ENCODE peak calls at places on chromosomes 13 and 19, in nine cellular contexts. F is Calu3; W is kidney glomerular epithelial cell; P is endodermal cell; N is HEK293T; B is stimulated activated CD8-positive, alpha-beta memory T cell treated with anti-CD3 and anti-CD28 coated beads, Interleukin-4, amount 100 ng/mL, for 1 hour; L is COLO829; X is RPMI7951; I is GM23248. H is an unnamed sample.
A peak's percentile ranks its signal among the peaks of the same experiment; 100 is the strongest.

GRCh38 chr19:23764781-23765180 is 6.1 kb upstream of the ZNF681 start:
- DNase-seq in L (no peak), N (no peak), W (no peak), I (no peak), X (no peak), P (no peak), B (no peak), F (no peak), H (no peak)

GRCh38 chr19:37127999-37128820 is 44.3 kb downstream of the ZNF585A start:
- DNase-seq in I (no peak), F (no peak), L (no peak), X (peak; percentile 11), W (no peak), B (no peak), P (no peak), N (no peak), H (no peak)

GRCh38 chr13:59391696-59392095 is 772.0 kb downstream of the DIAPH3 start:
- DNase-seq in N (peak; percentile 58), F (peak; percentile 39), X (peak; percentile 27), W (peak; percentile 82), L (peak; percentile 48), B (no peak), I (peak; percentile 79), P (peak; percentile 83), H (peak; percentile 22)

GRCh38 chr13:27960362-27961226 is 8.5 kb downstream of the CDX2 start:
- DNase-seq in N (no peak), B (no peak), P (peak; percentile 95), X (peak; percentile 18), L (peak; percentile 28), I (peak; percentile 55), W (peak; percentile 12), F (peak; percentile 80), H (peak; percentile 10)

GRCh38 chr19:13849991-13850909 is 26.7 kb upstream of the NANOS3 start:
- DNase-seq in N (peak; percentile 78), L (no peak), I (peak; percentile 89), W (peak; percentile 51), F (peak; percentile 85), P (peak; percentile 91), X (peak; percentile 76), B (no peak), H (peak; percentile 67)

GRCh38 chr19:4134351-4134750 is 10.4 kb upstream of the MAP2K2 start:
- DNase-seq in W (no peak), L (no peak), X (no peak), P (no peak), B (no peak), I (peak; percentile 39), F (no peak), N (no peak), H (no peak)

GRCh38 chr13:113005997-113006396 is 37.0 kb downstream of the MCF2L start:
- DNase-seq in X (no peak), I (no peak), B (no peak), W (no peak), N (no peak), P (no peak), L (no peak), F (no peak), H (no peak)

GRCh38 chr13:44108345-44108858 is 228.7 kb downstream of the LACC1 start:
- DNase-seq in P (no peak), X (no peak), L (no peak), I (no peak), W (no peak), N (no peak), B (no peak), F (peak; percentile 46), H (no peak)

GRCh38 chr13:26951581-26952177 is 191.1 kb upstream of the GPR12 start:
- DNase-seq in B (no peak), P (no peak), X (no peak), L (no peak), W (no peak), I (no peak), N (no peak), F (no peak), H (no peak)

GRCh38 chr13:42063105-42063504 is 14.7 kb downstream of the DGKH start:
- DNase-seq in B (no peak), L (no peak), X (no peak), N (no peak), P (peak; percentile 73), F (no peak), I (no peak), W (no peak), H (no peak)

GRCh38 chr19:15776264-15776663 is 11.2 kb upstream of the OR10H5 start:
- DNase-seq in L (no peak), W (no peak), B (no peak), I (no peak), N (no peak), P (no peak), X (no peak), F (no peak), H (no peak)

GRCh38 chr13:99988469-99989375 is 7.1 kb downstream of the ZIC2 start:
- DNase-seq in N (no peak), X (no peak), I (no peak), P (peak; percentile 88), F (no peak), L (no peak), B (no peak), W (no peak), H (no peak)

GRCh38 chr19:13212759-13213330 is 62.6 kb downstream of the IER2 start:
- DNase-seq in F (peak; percentile 53), N (peak; percentile 75), P (peak; percentile 91), B (peak; percentile 53), X (peak; percentile 56), L (no peak), I (peak; percentile 64), W (peak; percentile 2), H (peak; percentile 30)

GRCh38 chr13:33452873-33453558 is 167.5 kb upstream of the STARD13 start:
- DNase-seq in W (no peak), I (no peak), B (no peak), P (no peak), F (no peak), L (no peak), N (no peak), X (no peak), H (no peak)

GRCh38 chr19:41859213-41859617 is 840 bp upstream of the RPS19 start:
- DNase-seq in B (no peak), L (no peak), F (no peak), I (no peak), X (no peak), N (no peak), W (no peak), P (no peak), H (no peak)

GRCh38 chr13:111181977-111182376 is 66.9 kb downstream of the ARHGEF7 start:
- DNase-seq in P (no peak), N (no peak), F (no peak), I (no peak), W (no peak), L (no peak), X (no peak), B (no peak), H (no peak)